ENCODE peak calls at places on chromosomes 11 and 22, in four cellular contexts. M is heart right ventricle, A is heart left ventricle, B is astrocyte of the spinal cord. Q is an unnamed sample.

GRCh38 chr22:37485006-37485713 is 1.0 kb downstream of the MFNG start:
- DNase-seq in M (peak; percentile 34), A (peak; percentile 50), B (no peak), Q (no peak)

GRCh38 chr11:19869946-19870589 is 157.4 kb downstream of the NAV2 start:
- DNase-seq in M (no peak), B (no peak), A (no peak), Q (no peak)

GRCh38 chr11:126197277-126197939 is 14.0 kb downstream of the RPUSD4 start:
- DNase-seq in A (no peak), B (peak; percentile 10), M (no peak), Q (peak; percentile 55)

GRCh38 chr11:96180341-96180740 is 162.7 kb downstream of the MAML2 start:
- DNase-seq in M (no peak), A (no peak), B (no peak), Q (no peak)

GRCh38 chr11:5282652-5283051 is 12.9 kb upstream of the HBE1 start:
- DNase-seq in A (no peak), M (no peak), B (no peak), Q (no peak)

GRCh38 chr11:46264976-46265375 is 12.5 kb upstream of the CREB3L1 start:
- DNase-seq in B (no peak), A (no peak), M (no peak), Q (no peak)

GRCh38 chr11:123168955-123169484 is 26.0 kb downstream of the CLMP start:
- DNase-seq in M (no peak), B (peak; percentile 55), A (no peak), Q (no peak)

GRCh38 chr11:24932110-24933000 is 435.5 kb downstream of the LUZP2 start:
- DNase-seq in A (no peak), M (no peak), B (no peak), Q (no peak)

GRCh38 chr11:64074239-64074638 is 38.5 kb downstream of the FLRT1 start:
- DNase-seq in B (no peak), A (no peak), M (no peak), Q (peak; percentile 50)

GRCh38 chr11:78085972-78086371 is 6.3 kb upstream of the NDUFC2 start:
- DNase-seq in B (no peak), A (no peak), M (no peak), Q (no peak)

GRCh38 chr11:36458129-36458918 is 51.7 kb downstream of the TRAF6 start:
- DNase-seq in B (no peak), A (no peak), M (no peak), Q (no peak)

GRCh38 chr11:20369816-20370215 is 6.3 kb downstream of the HTATIP2 start:
- DNase-seq in B (no peak), A (no peak), M (no peak), Q (no peak)

GRCh38 chr11:111426615-111427014 is 47.5 kb upstream of the POU2AF1 start:
- DNase-seq in A (no peak), B (no peak), M (no peak), Q (no peak)

GRCh38 chr11:45250035-45250693 is 36.0 kb downstream of the SYT13 start:
- DNase-seq in M (no peak), B (no peak), A (no peak), Q (no peak)

GRCh38 chr22:46547179-46547882 is 9.9 kb upstream of the CELSR1 start:
- DNase-seq in B (peak; percentile 66), M (peak; percentile 45), A (peak; percentile 56), Q (peak; percentile 70)

GRCh38 chr22:41532908-41533825 is 11.1 kb downstream of the POLR3H start:
- DNase-seq in B (peak; percentile 40), M (peak; percentile 84), A (peak; percentile 71), Q (peak; percentile 72)

GRCh38 chr22:45911601-45912271 is 65.2 kb downstream of the WNT7B start:
- DNase-seq in M (peak; percentile 65), B (no peak), A (peak; percentile 66), Q (peak; percentile 46)

GRCh38 chr11:65423516-65424199 is 1.1 kb downstream of the NEAT1 start:
- DNase-seq in A (no peak), M (peak; percentile 25), B (peak; percentile 37), Q (no peak)

GRCh38 chr22:46491936-46492335 is 45.5 kb downstream of the CELSR1 start:
- DNase-seq in B (no peak), A (no peak), M (no peak), Q (no peak)

GRCh38 chr22:42939451-42939881 is 75.5 kb downstream of the PACSIN2 start:
- DNase-seq in B (no peak), A (no peak), M (no peak), Q (no peak)

GRCh38 chr11:119727523-119728081 is 1.4 kb downstream of the NECTIN1 start:
- DNase-seq in B (no peak), A (no peak), M (peak; percentile 44), Q (peak; percentile 10)

GRCh38 chr22:34429314-34429713 is 509.0 kb upstream of the LARGE1 start:
- DNase-seq in B (no peak), M (no peak), A (no peak), Q (no peak)

GRCh38 chr11:78981153-78981552 is 406.5 kb upstream of the NARS2 start:
- DNase-seq in M (no peak), B (no peak), A (no peak), Q (no peak)

GRCh38 chr11:60657880-60658279 is 41.5 kb upstream of the MS4A8 start:
- DNase-seq in M (no peak), B (no peak), A (no peak), Q (no peak)

GRCh38 chr11:87780068-87780413 is 395.2 kb downstream of the RAB38 start:
- DNase-seq in A (no peak), B (no peak), M (no peak), Q (no peak)

GRCh38 chr11:15657264-15657663 is 542.5 kb downstream of the INSC start:
- DNase-seq in M (no peak), B (no peak), A (no peak), Q (no peak)

GRCh38 chr22:25448435-25449051 is 115.9 kb upstream of the GRK3 start:
- DNase-seq in A (no peak), B (peak; percentile 19), M (no peak), Q (peak; percentile 26)

GRCh38 chr22:30208631-30209603 is 37.6 kb downstream of the LIF start:
- DNase-seq in B (peak; percentile 83), A (peak; percentile 79), M (peak; percentile 73), Q (peak; percentile 88)

GRCh38 chr22:45082795-45083194 is 73.0 kb upstream of the PHF21B start:
- DNase-seq in A (no peak), M (no peak), B (no peak), Q (peak; percentile 34)

GRCh38 chr22:24513706-24514240 is 18.6 kb downstream of the UPB1 start:
- DNase-seq in B (no peak), A (no peak), M (no peak), Q (no peak)

GRCh38 chr22:43236401-43237166 is 49.6 kb upstream of the TTLL12 start:
- DNase-seq in M (peak; percentile 80), A (peak; percentile 78), B (no peak), Q (no peak)

GRCh38 chr11:18540207-18541009 is 13.7 kb upstream of the TSG101 start:
- DNase-seq in B (peak; percentile 30), M (no peak), A (no peak), Q (peak; percentile 41)

GRCh38 chr22:37904572-37905533 is 1.2 kb upstream of the MICALL1 start:
- DNase-seq in B (peak; percentile 98), M (no peak), A (no peak), Q (peak; percentile 94)

GRCh38 chr11:76256448-76256847 is 50.1 kb upstream of the WNT11 start:
- DNase-seq in A (no peak), B (no peak), M (no peak), Q (no peak)

GRCh38 chr11:18987454-18988231 is 48.4 kb upstream of the MRGPRX1 start:
- DNase-seq in B (peak; percentile 13), A (no peak), M (no peak), Q (no peak)

GRCh38 chr11:110518809-110519514 is 89.2 kb downstream of the FDX1 start:
- DNase-seq in A (no peak), B (no peak), M (no peak), Q (peak; percentile 47)

GRCh38 chr11:65695459-65696241 is 16.4 kb upstream of the KAT5 start:
- DNase-seq in B (no peak), M (peak; percentile 41), A (peak; percentile 74), Q (peak; percentile 51)

DNA sequence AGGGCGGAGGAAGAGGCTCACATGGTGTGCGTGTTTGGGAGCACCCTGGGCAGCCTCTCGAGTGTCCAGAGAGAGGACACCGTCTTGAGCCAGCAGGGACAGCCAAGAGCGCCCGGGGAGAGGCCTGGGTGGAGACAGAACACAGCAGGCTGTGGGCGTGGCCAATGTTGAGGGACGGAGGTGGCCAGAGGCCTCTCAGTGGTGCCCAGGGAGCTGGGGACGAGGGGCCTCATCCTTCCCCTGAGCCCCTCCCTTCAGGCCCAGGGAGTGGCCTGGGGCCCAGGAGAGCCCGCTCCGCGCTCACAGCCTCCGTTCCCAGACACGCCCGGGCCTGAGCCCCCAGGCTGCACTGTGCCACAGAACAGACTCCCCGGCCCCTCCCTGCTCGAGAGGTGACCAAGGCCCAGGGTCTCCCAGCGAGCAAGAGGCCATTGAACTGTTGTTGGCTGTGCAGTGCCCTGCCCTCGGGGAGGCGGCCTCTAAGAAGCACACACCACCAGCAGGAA is 48.4 kb downstream of the CDKN1C start:
- DNase-seq in A (peak; percentile 82), B (no peak), M (peak; percentile 85), Q (peak; percentile 52)
- TF ChIP-seq CTCF in A (peak; percentile 51), B (peak; percentile 16), M (peak; percentile 35), Q (peak; percentile 41)

GRCh38 chr11:61697093-61697492 is 16.9 kb downstream of the DAGLA start:
- DNase-seq in B (no peak), M (peak; percentile 9), A (no peak), Q (no peak)

GRCh38 chr11:61696602-61697001 is 16.4 kb downstream of the DAGLA start:
- DNase-seq in M (peak; percentile 10), A (no peak), B (no peak), Q (no peak)

GRCh38 chr11:61698173-61698965 is 18.2 kb downstream of the DAGLA start:
- DNase-seq in M (no peak), A (no peak), B (no peak), Q (no peak)

GRCh38 chr11:61695917-61696316 is 15.7 kb downstream of the DAGLA start:
- DNase-seq in B (peak; percentile 55), A (peak; percentile 80), M (peak; percentile 74), Q (peak; percentile 73)

DNA sequence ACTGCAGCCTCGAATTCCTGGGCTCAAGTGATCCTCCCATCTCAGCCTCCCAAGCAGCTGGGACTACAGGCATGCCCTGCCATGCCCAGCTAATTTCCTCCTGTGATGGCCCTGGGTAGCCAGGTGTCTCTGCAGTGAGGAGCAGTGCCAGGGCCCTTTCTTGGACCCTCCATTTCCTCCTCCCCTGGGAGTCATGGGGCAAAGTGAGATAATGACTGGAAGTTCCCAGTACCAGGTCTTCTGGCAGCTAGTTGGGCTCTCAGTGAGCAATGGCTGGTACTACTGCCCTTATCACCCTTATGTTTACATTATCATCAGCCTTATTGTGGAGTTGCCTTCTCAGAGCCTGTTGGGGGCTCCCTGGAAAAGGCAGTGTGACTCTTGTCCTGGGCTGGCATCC is 17.6 kb downstream of the DAGLA start:
- DNase-seq in B (no peak), A (no peak), M (no peak), Q (no peak)
- H3K4me3 ChIP-seq in B (no peak overlapping the region), A (no peak overlapping the region), M (no peak overlapping the region), Q (no peak overlapping the region)

GRCh38 chr11:488992-489391 is 18.1 kb downstream of the RNH1 start:
- DNase-seq in A (no peak), B (no peak), M (no peak), Q (no peak)
- TF ChIP-seq CTCF in A (no peak), B (no peak), M (no peak), Q (no peak)

GRCh38 chr22:50475652-50476002 is 792 bp upstream of the SBF1 start:
- DNase-seq in A (no peak), M (no peak), B (no peak), Q (no peak)
- H3K4me3 ChIP-seq in A (peak overlapping the region; percentile 82), M (peak overlapping the region; percentile 91), B (no peak overlapping the region), Q (peak overlapping the region; percentile 60)